ENCODE peak calls at places on chromosomes 2 and 18, in four cellular contexts. P is CD4-positive, alpha-beta memory T cell; D is activated naive CD4-positive, alpha-beta T cell treated with anti-CD3 and anti-CD28 coated beads, Interleukin-2, amount 50 U/mL, for 72 hours; I is T-helper 9 cell. S is an unnamed sample.

GRCh38 chr2:191051825-191052778 is 38.1 kb upstream of the STAT1 start:
- DNase-seq in D (no peak), P (peak), I (no peak), S (no peak)

GRCh38 chr18:51614967-51615571 is 417.6 kb upstream of the MEX3C start:
- DNase-seq in P (no peak), I (no peak), D (no peak), S (no peak)

GRCh38 chr2:195364015-195364965 is 292.7 kb upstream of the SLC39A10 start:
- DNase-seq in P (no peak), D (no peak), I (no peak), S (no peak)

GRCh38 chr2:85539361-85540130 is 578 bp downstream of the MAT2A start:
- DNase-seq in I (peak), D (peak), P (peak), S (peak)

GRCh38 chr18:59639821-59640220 is 57.4 kb downstream of the CCBE1 start:
- DNase-seq in I (no peak), D (no peak), P (no peak), S (no peak)

GRCh38 chr2:189762551-189763298 is at the start of gene OSGEPL1:
- DNase-seq in D (peak), I (peak), P (peak), S (peak)

GRCh38 chr2:202032841-202033316 is 776 bp upstream of the FZD7 start:
- DNase-seq in P (peak), I (peak), D (peak), S (peak)

GRCh38 chr2:107936427-107937359 is 49.6 kb upstream of the SLC5A7 start:
- DNase-seq in I (no peak), D (peak), P (no peak), S (peak)

GRCh38 chr2:2856723-2857415 is 520.7 kb downstream of the EIPR1 start:
- DNase-seq in D (no peak), P (no peak), I (no peak), S (no peak)

GRCh38 chr2:235550946-235551345 is 57.1 kb downstream of the AGAP1 start:
- DNase-seq in I (no peak), P (no peak), D (no peak), S (peak)

GRCh38 chr2:62149708-62150107 is 46.2 kb upstream of the B3GNT2 start:
- DNase-seq in P (no peak), D (no peak), I (no peak), S (peak)

GRCh38 chr2:15750433-15750814 is 158.8 kb downstream of the DDX1 start:
- DNase-seq in I (no peak), D (no peak), P (no peak), S (no peak)

GRCh38 chr2:15753811-15754702 is 162.4 kb downstream of the DDX1 start:
- DNase-seq in I (no peak), P (no peak), D (no peak), S (no peak)

GRCh38 chr18:61954347-61954746 is 61.5 kb upstream of the RNF152 start:
- DNase-seq in I (no peak), D (no peak), P (no peak), S (no peak)

GRCh38 chr2:230873670-230874401 is 9.1 kb downstream of the ITM2C start:
- DNase-seq in P (no peak), I (no peak), D (no peak), S (peak)

GRCh38 chr2:31401580-31401979 is 13.0 kb downstream of the XDH start:
- DNase-seq in D (no peak), P (no peak), I (no peak), S (peak)

GRCh38 chr2:26536371-26537068 is 58.6 kb upstream of the OTOF start:
- DNase-seq in I (no peak), D (no peak), P (no peak), S (peak)

GRCh38 chr18:59547691-59548182 is 149.5 kb downstream of the CCBE1 start:
- DNase-seq in I (no peak), D (no peak), P (no peak), S (peak)

GRCh38 chr2:46719499-46719898 is 196.1 kb downstream of the MCFD2 start:
- DNase-seq in D (no peak), P (no peak), I (no peak), S (no peak)

GRCh38 chr2:12796617-12797016 is 79.9 kb downstream of the TRIB2 start:
- DNase-seq in P (no peak), I (no peak), D (no peak), S (no peak)

GRCh38 chr2:101803945-101804696 is 106.6 kb downstream of the MAP4K4 start:
- DNase-seq in I (no peak), D (no peak), P (no peak), S (no peak)

GRCh38 chr2:45649855-45650806 is 1.3 kb upstream of the PRKCE start:
- DNase-seq in D (peak), I (peak), P (peak), S (peak)

GRCh38 chr2:85924522-85924921 is 35.7 kb upstream of the ST3GAL5 start:
- DNase-seq in D (no peak), I (no peak), P (no peak), S (peak)

GRCh38 chr2:75705921-75706320 is 4.8 kb downstream of the GCFC2 start:
- DNase-seq in P (no peak), I (no peak), D (no peak), S (no peak)

GRCh38 chr2:44902767-44903166 is 38.7 kb upstream of the SIX3 start:
- DNase-seq in I (no peak), D (no peak), P (no peak), S (no peak)

GRCh38 chr2:23256643-23257042 is 128.3 kb upstream of the KLHL29 start:
- DNase-seq in P (no peak), D (no peak), I (no peak), S (no peak)

GRCh38 chr2:7014201-7014640 is 97.0 kb downstream of the RNF144A start:
- DNase-seq in D (peak), P (peak), I (peak), S (no peak)

GRCh38 chr2:136141510-136142154 is 23.7 kb upstream of the CXCR4 start:
- DNase-seq in I (no peak), D (no peak), P (no peak), S (no peak)

GRCh38 chr2:147777408-147777807 is 67.4 kb upstream of the ACVR2A start:
- DNase-seq in D (no peak), P (no peak), I (no peak), S (no peak)

GRCh38 chr2:72131916-72132841 is 15.5 kb downstream of the CYP26B1 start:
- DNase-seq in D (no peak), P (no peak), I (no peak), S (peak)

GRCh38 chr2:196322963-196323810 is 151.8 kb upstream of the STK17B start:
- DNase-seq in D (no peak), P (no peak), I (no peak), S (peak)